ENCODE peak calls at places on chromosomes 6 and 20, in seven cellular contexts. X is endothelial cell; Y is activated CD8-positive, alpha-beta T cell treated with anti-CD3 and anti-CD28 coated beads for 36 hours; I is AG09319; A is mammary epithelial cell; Q is neural crest cell; S is ovary. P is an unnamed sample.

GRCh38 chr20:11734431-11734830 is 183.3 kb upstream of the BTBD3 start:
- DNase-seq in Q (no peak), I (no peak), Y (no peak), S (no peak), X (no peak), A (no peak), P (no peak)

GRCh38 chr6:40417031-40417430 is 170.1 kb downstream of the LRFN2 start:
- DNase-seq in Q (no peak), I (no peak), A (no peak), S (no peak), Y (no peak), X (no peak), P (no peak)

GRCh38 chr6:47854996-47855395 is 73.2 kb downstream of the OPN5 start:
- DNase-seq in S (no peak), Y (no peak), Q (no peak), I (no peak), A (peak; percentile 35), X (no peak), P (no peak)

GRCh38 chr6:153034139-153034538 is 31.6 kb upstream of the MTRF1L start:
- DNase-seq in I (no peak), Q (no peak), A (no peak), Y (no peak), S (no peak), X (no peak), P (no peak)

GRCh38 chr20:48448601-48449384 is 379.0 kb downstream of the PREX1 start:
- DNase-seq in Q (no peak), A (no peak), X (no peak), I (no peak), Y (no peak), S (no peak), P (peak; percentile 50)

GRCh38 chr20:32592022-32592421 is 6.9 kb upstream of the NOL4L start:
- DNase-seq in X (no peak), S (no peak), Y (no peak), Q (no peak), A (no peak), I (no peak), P (no peak)

GRCh38 chr20:39210331-39211074 is 248.4 kb downstream of the DHX35 start:
- DNase-seq in S (no peak), Y (no peak), X (no peak), A (no peak), I (no peak), Q (no peak), P (no peak)

GRCh38 chr6:163083141-163083540 is 331.4 kb upstream of the QKI start:
- DNase-seq in A (no peak), X (no peak), I (no peak), S (no peak), Q (no peak), Y (no peak), P (no peak)

GRCh38 chr6:158853072-158853871 is 34.1 kb upstream of the EZR start:
- DNase-seq in I (no peak), X (peak; percentile 37), Q (no peak), S (peak; percentile 43), A (peak; percentile 100), Y (peak; percentile 93), P (peak; percentile 81)

GRCh38 chr6:24357336-24358218 is at the start of gene DCDC2:
- DNase-seq in Y (peak; percentile 49), Q (no peak), S (peak; percentile 30), I (no peak), A (peak; percentile 51), X (peak; percentile 21), P (peak; percentile 37)

GRCh38 chr6:117531758-117532276 is 49.3 kb downstream of the DCBLD1 start:
- DNase-seq in Y (no peak), X (no peak), Q (no peak), I (no peak), S (no peak), A (no peak), P (no peak)

GRCh38 chr6:137769797-137770362 is 97.2 kb upstream of the TNFAIP3 start:
- DNase-seq in Q (no peak), A (no peak), X (no peak), Y (no peak), S (no peak), I (no peak), P (no peak)

GRCh38 chr6:143195349-143195845 is 134.7 kb downstream of the AIG1 start:
- DNase-seq in Q (no peak), A (no peak), Y (no peak), X (no peak), S (peak; percentile 63), I (no peak), P (no peak)

GRCh38 chr20:20797521-20798310 is 85.3 kb upstream of the RALGAPA2 start:
- DNase-seq in Q (no peak), Y (no peak), S (no peak), X (no peak), A (no peak), I (no peak), P (no peak)

GRCh38 chr6:167846997-167847606 is 20.4 kb downstream of the AFDN start:
- DNase-seq in I (no peak), X (no peak), Q (no peak), Y (no peak), S (no peak), A (no peak), P (no peak)

GRCh38 chr20:15905661-15906060 is 667.6 kb downstream of the KIF16B start:
- DNase-seq in X (no peak), S (no peak), Y (no peak), I (no peak), Q (no peak), A (no peak), P (no peak)

GRCh38 chr20:15900443-15900842 is 672.8 kb downstream of the KIF16B start:
- DNase-seq in S (no peak), A (peak; percentile 9), I (no peak), Y (no peak), X (no peak), Q (no peak), P (no peak)

GRCh38 chr20:15899972-15900371 is 673.3 kb downstream of the KIF16B start:
- DNase-seq in Y (no peak), S (no peak), X (no peak), A (no peak), I (no peak), Q (no peak), P (no peak)

GRCh38 chr20:15902493-15902892 is 670.8 kb downstream of the KIF16B start:
- DNase-seq in A (no peak), Q (peak; percentile 3), X (peak; percentile 58), S (no peak), Y (peak; percentile 7), I (no peak), P (no peak)
- TF ChIP-seq CTCF in A (peak; percentile 22), Q (peak; percentile 40), X (peak; percentile 54), S (no peak), Y (no peak), I (peak; percentile 19), P (peak; percentile 11)

GRCh38 chr20:3044336-3044965 is 1.0 kb downstream of the GNRH2 start:
- DNase-seq in X (no peak), I (no peak), S (peak; percentile 43), Y (no peak), A (no peak), Q (no peak), P (no peak)

GRCh38 chr20:3047486-3048419 is 1.9 kb downstream of the MRPS26 start:
- DNase-seq in I (no peak), X (no peak), S (peak; percentile 43), Y (no peak), Q (no peak), A (no peak), P (no peak)

GRCh38 chr20:3046677-3047462 is 1.0 kb downstream of the MRPS26 start:
- DNase-seq in Y (peak; percentile 22), X (no peak), S (no peak), Q (no peak), A (peak; percentile 73), I (no peak), P (peak; percentile 50)

GRCh38 chr20:3045042-3045815 is 623 bp upstream of the MRPS26 start:
- DNase-seq in Y (peak; percentile 65), I (no peak), Q (no peak), S (no peak), X (no peak), A (peak; percentile 85), P (peak; percentile 87)

GRCh38 chr20:3045816-3046676 is at the start of gene MRPS26:
- DNase-seq in I (peak; percentile 65), Q (peak; percentile 84), X (peak; percentile 87), S (peak; percentile 89), A (peak; percentile 88), Y (peak; percentile 89), P (peak; percentile 97)
- TF ChIP-seq CTCF in I (no peak), Q (no peak), X (no peak), S (no peak), A (no peak), Y (no peak), P (no peak)

GRCh38 chr6:139375239-139376053 is 998 bp upstream of the CITED2 start:
- DNase-seq in Y (peak; percentile 87), X (peak; percentile 88), Q (peak; percentile 79), A (peak; percentile 94), S (peak; percentile 90), I (peak; percentile 95), P (peak; percentile 80)

GRCh38 chr6:139376054-139376355 is 1.6 kb upstream of the CITED2 start:
- DNase-seq in I (no peak), A (no peak), Y (peak; percentile 44), S (no peak), Q (no peak), X (no peak), P (no peak)

GRCh38 chr6:139373154-139373927 is 1.1 kb downstream of the CITED2 start:
- DNase-seq in X (peak; percentile 63), I (no peak), Y (peak; percentile 81), Q (peak; percentile 43), S (peak; percentile 66), A (peak; percentile 63), P (peak; percentile 53)

GRCh38 chr6:139373928-139374356 is 506 bp downstream of the CITED2 start:
- DNase-seq in Q (no peak), X (no peak), A (no peak), I (no peak), Y (no peak), S (no peak), P (no peak)

DNA sequence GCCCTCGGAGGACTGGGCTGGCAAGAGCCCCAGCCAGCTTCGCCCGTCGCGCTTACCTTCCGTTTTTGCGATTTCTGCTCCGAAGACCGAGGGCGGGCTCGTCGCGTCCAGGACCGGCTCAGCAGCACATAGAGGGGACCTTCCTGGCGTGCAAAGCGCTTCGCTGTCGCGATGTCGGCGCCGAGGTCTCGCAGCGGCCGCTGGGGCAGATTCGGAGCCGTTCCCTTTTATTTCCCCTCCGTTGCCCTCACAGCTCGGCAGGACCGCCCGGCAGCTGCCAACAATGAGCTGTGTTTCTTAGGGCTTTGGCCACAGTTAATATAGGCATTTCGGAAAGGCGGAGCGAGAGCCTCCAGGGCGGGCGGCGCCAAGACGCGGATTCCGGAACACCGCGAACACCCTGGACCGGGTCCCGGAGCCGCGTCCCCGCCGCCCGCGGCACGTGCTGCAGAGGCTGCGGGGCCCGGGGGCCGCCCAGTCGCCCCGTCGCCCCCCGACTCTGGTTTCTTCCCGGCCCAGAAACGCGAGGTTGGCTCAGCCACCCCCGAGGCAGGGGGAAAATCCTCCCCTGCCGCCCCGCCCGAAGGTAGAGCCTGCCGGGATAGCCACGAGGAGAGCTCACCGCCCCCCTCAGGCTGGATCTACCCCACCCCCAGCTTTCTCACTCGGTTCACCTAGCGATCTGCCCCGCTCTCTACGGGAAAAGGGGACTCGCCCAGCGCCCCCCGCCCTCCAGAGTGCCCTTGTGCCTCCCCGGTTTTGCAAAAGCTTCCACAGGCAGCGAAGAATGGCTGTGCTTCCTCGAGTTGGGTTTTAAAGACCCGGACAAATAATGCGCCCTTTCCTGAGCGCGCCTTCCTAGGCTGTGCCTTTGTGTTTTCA is at the start of gene CITED2:
- DNase-seq in S (peak; percentile 95), A (peak; percentile 93), Q (peak; percentile 91), X (peak; percentile 93), I (peak; percentile 95), Y (peak; percentile 92), P (peak; percentile 88)
- TF ChIP-seq CTCF in S (peak; percentile 35), A (no peak), Q (peak; percentile 42), X (peak; percentile 17), I (peak; percentile 18), Y (no peak), P (no peak)

GRCh38 chr6:149897855-149898744 is at the start of gene RAET1E:
- DNase-seq in Y (no peak), S (no peak), I (no peak), Q (no peak), X (no peak), A (no peak), P (no peak)
- TF ChIP-seq CTCF in Y (no peak), S (no peak), I (peak; percentile 2), Q (no peak), X (no peak), A (no peak), P (no peak)

P was measured in GM13976.